ENCODE peak calls at places on chromosomes 4 and X, in ten cellular contexts. One of them, this sample, is unnamed.

GRCh38 chrX:97238632-97239031 is 354.9 kb downstream of the RPA4 start:
- DNase-seq in MV-4-11: no peak
- DNase-seq in GM12865: no peak
- DNase-seq in substantia nigra: no peak
- DNase-seq in AG09319: no peak
- DNase-seq in heart left ventricle: no peak
- DNase-seq in kidney tubule cell: peak
- DNase-seq in SK-N-MC: no peak
- DNase-seq in GM18507: no peak
- DNase-seq in posterior vena cava: no peak
- DNase-seq in this sample: no peak

GRCh38 chrX:134137353-134137752 is 99.6 kb upstream of the CCDC160 start:
- DNase-seq in MV-4-11: no peak
- DNase-seq in GM18507: no peak
- DNase-seq in substantia nigra: no peak
- DNase-seq in AG09319: no peak
- DNase-seq in GM12865: no peak
- DNase-seq in SK-N-MC: no peak
- DNase-seq in posterior vena cava: no peak
- DNase-seq in heart left ventricle: no peak
- DNase-seq in kidney tubule cell: no peak
- DNase-seq in this sample: no peak

GRCh38 chrX:133670394-133670793 is 255.1 kb upstream of the GPC4 start:
- DNase-seq in substantia nigra: no peak
- DNase-seq in SK-N-MC: peak
- DNase-seq in GM18507: peak
- DNase-seq in kidney tubule cell: peak
- DNase-seq in posterior vena cava: no peak
- DNase-seq in GM12865: peak
- DNase-seq in heart left ventricle: no peak
- DNase-seq in AG09319: no peak
- DNase-seq in MV-4-11: no peak
- DNase-seq in this sample: peak

GRCh38 chrX:153635788-153636668 is 11.0 kb upstream of the DUSP9 start:
- DNase-seq in posterior vena cava: peak
- DNase-seq in MV-4-11: peak
- DNase-seq in substantia nigra: no peak
- DNase-seq in GM12865: peak
- DNase-seq in SK-N-MC: no peak
- DNase-seq in heart left ventricle: peak
- DNase-seq in AG09319: no peak
- DNase-seq in kidney tubule cell: peak
- DNase-seq in GM18507: no peak
- DNase-seq in this sample: peak

GRCh38 chr4:73257995-73258667 is 467 bp downstream of the ANKRD17 start:
- DNase-seq in GM18507: no peak
- DNase-seq in posterior vena cava: no peak
- DNase-seq in heart left ventricle: no peak
- DNase-seq in substantia nigra: peak
- DNase-seq in kidney tubule cell: no peak
- DNase-seq in GM12865: peak
- DNase-seq in SK-N-MC: no peak
- DNase-seq in MV-4-11: no peak
- DNase-seq in AG09319: no peak
- DNase-seq in this sample: peak

GRCh38 chr4:88318751-88319350 is 34.5 kb upstream of the PPM1K start:
- DNase-seq in heart left ventricle: no peak
- DNase-seq in kidney tubule cell: peak
- DNase-seq in posterior vena cava: no peak
- DNase-seq in substantia nigra: no peak
- DNase-seq in GM12865: no peak
- DNase-seq in SK-N-MC: no peak
- DNase-seq in AG09319: no peak
- DNase-seq in GM18507: no peak
- DNase-seq in MV-4-11: no peak
- DNase-seq in this sample: no peak

GRCh38 chr4:101169044-101170014 is 178.0 kb downstream of the PPP3CA start:
- DNase-seq in substantia nigra: peak
- DNase-seq in kidney tubule cell: peak
- DNase-seq in SK-N-MC: no peak
- DNase-seq in AG09319: peak
- DNase-seq in posterior vena cava: no peak
- DNase-seq in GM18507: peak
- DNase-seq in heart left ventricle: peak
- DNase-seq in GM12865: peak
- DNase-seq in MV-4-11: peak
- DNase-seq in this sample: peak

GRCh38 chrX:111182938-111183337 is 86.9 kb downstream of the PAK3 start:
- DNase-seq in GM18507: no peak
- DNase-seq in MV-4-11: peak
- DNase-seq in SK-N-MC: no peak
- DNase-seq in substantia nigra: no peak
- DNase-seq in AG09319: no peak
- DNase-seq in posterior vena cava: no peak
- DNase-seq in heart left ventricle: no peak
- DNase-seq in kidney tubule cell: no peak
- DNase-seq in GM12865: no peak
- DNase-seq in this sample: no peak

GRCh38 chr4:164039482-164039881 is 545.0 kb downstream of the TMA16 start:
- DNase-seq in GM12865: no peak
- DNase-seq in substantia nigra: no peak
- DNase-seq in AG09319: no peak
- DNase-seq in SK-N-MC: no peak
- DNase-seq in MV-4-11: no peak
- DNase-seq in posterior vena cava: no peak
- DNase-seq in heart left ventricle: no peak
- DNase-seq in GM18507: no peak
- DNase-seq in kidney tubule cell: no peak
- DNase-seq in this sample: no peak

GRCh38 chrX:13094780-13095425 is 50.5 kb upstream of the FAM9C start:
- DNase-seq in SK-N-MC: no peak
- DNase-seq in MV-4-11: no peak
- DNase-seq in substantia nigra: no peak
- DNase-seq in heart left ventricle: no peak
- DNase-seq in AG09319: no peak
- DNase-seq in posterior vena cava: no peak
- DNase-seq in GM18507: no peak
- DNase-seq in GM12865: no peak
- DNase-seq in kidney tubule cell: no peak
- DNase-seq in this sample: no peak

GRCh38 chr4:37383579-37384229 is 139.2 kb downstream of the NWD2 start:
- DNase-seq in SK-N-MC: no peak
- DNase-seq in substantia nigra: no peak
- DNase-seq in GM18507: no peak
- DNase-seq in kidney tubule cell: peak
- DNase-seq in MV-4-11: peak
- DNase-seq in posterior vena cava: no peak
- DNase-seq in AG09319: no peak
- DNase-seq in GM12865: peak
- DNase-seq in heart left ventricle: no peak
- DNase-seq in this sample: peak

GRCh38 chrX:47797084-47797483 is 39.6 kb upstream of the ZNF81 start:
- DNase-seq in substantia nigra: no peak
- DNase-seq in kidney tubule cell: no peak
- DNase-seq in heart left ventricle: peak
- DNase-seq in GM12865: no peak
- DNase-seq in AG09319: no peak
- DNase-seq in SK-N-MC: no peak
- DNase-seq in posterior vena cava: no peak
- DNase-seq in GM18507: no peak
- DNase-seq in MV-4-11: no peak
- DNase-seq in this sample: no peak

GRCh38 chr4:141131738-141132688 is 1.3 kb downstream of the RNF150 start:
- DNase-seq in MV-4-11: no peak
- DNase-seq in posterior vena cava: peak
- DNase-seq in kidney tubule cell: peak
- DNase-seq in substantia nigra: no peak
- DNase-seq in AG09319: no peak
- DNase-seq in heart left ventricle: peak
- DNase-seq in GM12865: no peak
- DNase-seq in SK-N-MC: no peak
- DNase-seq in GM18507: no peak
- DNase-seq in this sample: no peak

GRCh38 chrX:87425618-87426017 is 92.0 kb upstream of the KLHL4 start:
- DNase-seq in AG09319: no peak
- DNase-seq in MV-4-11: peak
- DNase-seq in kidney tubule cell: no peak
- DNase-seq in posterior vena cava: no peak
- DNase-seq in substantia nigra: no peak
- DNase-seq in heart left ventricle: no peak
- DNase-seq in GM18507: no peak
- DNase-seq in SK-N-MC: no peak
- DNase-seq in GM12865: no peak
- DNase-seq in this sample: peak

GRCh38 chr4:82437285-82438005 is 7.1 kb downstream of the ENOPH1 start:
- DNase-seq in GM12865: no peak
- DNase-seq in GM18507: no peak
- DNase-seq in substantia nigra: no peak
- DNase-seq in kidney tubule cell: peak
- DNase-seq in heart left ventricle: no peak
- DNase-seq in SK-N-MC: no peak
- DNase-seq in posterior vena cava: no peak
- DNase-seq in MV-4-11: no peak
- DNase-seq in AG09319: no peak
- DNase-seq in this sample: no peak

GRCh38 chr4:46934731-46935130 is 25.7 kb upstream of the COX7B2 start:
- DNase-seq in substantia nigra: no peak
- DNase-seq in kidney tubule cell: no peak
- DNase-seq in GM12865: no peak
- DNase-seq in AG09319: no peak
- DNase-seq in GM18507: no peak
- DNase-seq in MV-4-11: peak
- DNase-seq in SK-N-MC: no peak
- DNase-seq in posterior vena cava: no peak
- DNase-seq in heart left ventricle: no peak
- DNase-seq in this sample: no peak

GRCh38 chr4:186845137-186845842 is 121.6 kb upstream of the FAT1 start:
- DNase-seq in GM18507: no peak
- DNase-seq in SK-N-MC: no peak
- DNase-seq in kidney tubule cell: peak
- DNase-seq in heart left ventricle: no peak
- DNase-seq in MV-4-11: peak
- DNase-seq in GM12865: no peak
- DNase-seq in AG09319: peak
- DNase-seq in posterior vena cava: no peak
- DNase-seq in substantia nigra: no peak
- DNase-seq in this sample: peak

GRCh38 chr4:76654796-76655195 is 219.8 kb downstream of the SHROOM3 start:
- DNase-seq in GM12865: no peak
- DNase-seq in AG09319: no peak
- DNase-seq in GM18507: no peak
- DNase-seq in substantia nigra: no peak
- DNase-seq in posterior vena cava: no peak
- DNase-seq in MV-4-11: no peak
- DNase-seq in SK-N-MC: no peak
- DNase-seq in kidney tubule cell: peak
- DNase-seq in heart left ventricle: no peak
- DNase-seq in this sample: no peak

GRCh38 chr4:36241771-36242170 is 2.5 kb downstream of the ARAP2 start:
- DNase-seq in substantia nigra: no peak
- DNase-seq in heart left ventricle: no peak
- DNase-seq in GM12865: peak
- DNase-seq in AG09319: no peak
- DNase-seq in SK-N-MC: no peak
- DNase-seq in posterior vena cava: no peak
- DNase-seq in MV-4-11: no peak
- DNase-seq in kidney tubule cell: peak
- DNase-seq in GM18507: no peak
- DNase-seq in this sample: peak

GRCh38 chr4:167119392-167119791 is 114.9 kb downstream of the SPOCK3 start:
- DNase-seq in posterior vena cava: no peak
- DNase-seq in substantia nigra: no peak
- DNase-seq in heart left ventricle: no peak
- DNase-seq in MV-4-11: no peak
- DNase-seq in GM18507: no peak
- DNase-seq in kidney tubule cell: no peak
- DNase-seq in GM12865: no peak
- DNase-seq in SK-N-MC: no peak
- DNase-seq in AG09319: no peak
- DNase-seq in this sample: no peak

GRCh38 chrX:13515181-13515930 is 54.0 kb upstream of the EGFL6 start:
- DNase-seq in SK-N-MC: peak
- DNase-seq in posterior vena cava: no peak
- DNase-seq in kidney tubule cell: no peak
- DNase-seq in heart left ventricle: no peak
- DNase-seq in MV-4-11: no peak
- DNase-seq in GM12865: no peak
- DNase-seq in substantia nigra: no peak
- DNase-seq in GM18507: no peak
- DNase-seq in AG09319: peak
- DNase-seq in this sample: no peak

GRCh38 chr4:6556263-6556662 is 18.7 kb upstream of the MAN2B2 start:
- DNase-seq in substantia nigra: no peak
- DNase-seq in SK-N-MC: no peak
- DNase-seq in GM12865: no peak
- DNase-seq in kidney tubule cell: no peak
- DNase-seq in MV-4-11: no peak
- DNase-seq in GM18507: no peak
- DNase-seq in heart left ventricle: no peak
- DNase-seq in AG09319: no peak
- DNase-seq in posterior vena cava: no peak
- DNase-seq in this sample: no peak

GRCh38 chr4:30380404-30380998 is 339.7 kb upstream of the PCDH7 start:
- DNase-seq in AG09319: no peak
- DNase-seq in kidney tubule cell: peak
- DNase-seq in GM18507: no peak
- DNase-seq in GM12865: peak
- DNase-seq in substantia nigra: no peak
- DNase-seq in posterior vena cava: no peak
- DNase-seq in SK-N-MC: no peak
- DNase-seq in MV-4-11: peak
- DNase-seq in heart left ventricle: no peak
- DNase-seq in this sample: peak

GRCh38 chrX:69258893-69259292 is 93.6 kb upstream of the PJA1 start:
- DNase-seq in GM12865: no peak
- DNase-seq in heart left ventricle: no peak
- DNase-seq in kidney tubule cell: no peak
- DNase-seq in substantia nigra: no peak
- DNase-seq in SK-N-MC: no peak
- DNase-seq in AG09319: no peak
- DNase-seq in GM18507: no peak
- DNase-seq in posterior vena cava: no peak
- DNase-seq in MV-4-11: no peak
- DNase-seq in this sample: no peak

GRCh38 chr4:126705271-126705670 is 927.5 kb upstream of the INTU start:
- DNase-seq in MV-4-11: no peak
- DNase-seq in SK-N-MC: no peak
- DNase-seq in substantia nigra: no peak
- DNase-seq in GM12865: no peak
- DNase-seq in AG09319: no peak
- DNase-seq in GM18507: no peak
- DNase-seq in kidney tubule cell: no peak
- DNase-seq in posterior vena cava: no peak
- DNase-seq in heart left ventricle: no peak
- DNase-seq in this sample: no peak

GRCh38 chr4:154489558-154490260 is 1.9 kb downstream of the DCHS2 start:
- DNase-seq in GM18507: no peak
- DNase-seq in substantia nigra: no peak
- DNase-seq in posterior vena cava: peak
- DNase-seq in GM12865: no peak
- DNase-seq in AG09319: no peak
- DNase-seq in heart left ventricle: no peak
- DNase-seq in MV-4-11: no peak
- DNase-seq in SK-N-MC: no peak
- DNase-seq in kidney tubule cell: no peak
- DNase-seq in this sample: no peak

GRCh38 chr4:188754372-188755002 is 615.2 kb downstream of the TRIML1 start:
- DNase-seq in GM18507: no peak
- DNase-seq in AG09319: no peak
- DNase-seq in posterior vena cava: peak
- DNase-seq in substantia nigra: no peak
- DNase-seq in heart left ventricle: no peak
- DNase-seq in GM12865: no peak
- DNase-seq in SK-N-MC: no peak
- DNase-seq in MV-4-11: no peak
- DNase-seq in kidney tubule cell: no peak
- DNase-seq in this sample: no peak

GRCh38 chr4:8759987-8760386 is 111.7 kb downstream of the HMX1 start:
- DNase-seq in AG09319: no peak
- DNase-seq in substantia nigra: no peak
- DNase-seq in posterior vena cava: peak
- DNase-seq in heart left ventricle: no peak
- DNase-seq in GM18507: no peak
- DNase-seq in SK-N-MC: no peak
- DNase-seq in kidney tubule cell: no peak
- DNase-seq in MV-4-11: peak
- DNase-seq in GM12865: no peak
- DNase-seq in this sample: no peak